ENCODE peak calls at places on chromosomes 13 and 19, in five cellular contexts. One of them, this sample, is unnamed.

GRCh38 chr13:100735494-100735893 is 60.9 kb upstream of the TMTC4 start:
- DNase-seq in dermis microvascular lymphatic vessel endothelial cell: no peak
- DNase-seq in left ventricle myocardium inferior: no peak
- DNase-seq in NCI-H1417 treated with DMSO at 0.1 percent for 48 hours: no peak
- DNase-seq in T-helper 1 cell: no peak
- DNase-seq in this sample: no peak

GRCh38 chr13:38753878-38754277 is 67.0 kb downstream of the FREM2 start:
- DNase-seq in dermis microvascular lymphatic vessel endothelial cell: no peak
- DNase-seq in left ventricle myocardium inferior: no peak
- DNase-seq in NCI-H1417 treated with DMSO at 0.1 percent for 48 hours: no peak
- DNase-seq in T-helper 1 cell: no peak
- DNase-seq in this sample: no peak

GRCh38 chr19:3335431-3336350 is 30.7 kb upstream of the NFIC start:
- DNase-seq in dermis microvascular lymphatic vessel endothelial cell: no peak
- DNase-seq in left ventricle myocardium inferior: peak
- DNase-seq in NCI-H1417 treated with DMSO at 0.1 percent for 48 hours: no peak
- DNase-seq in T-helper 1 cell: no peak
- DNase-seq in this sample: no peak

GRCh38 chr13:51083706-51084105 is 27.4 kb downstream of the C13orf42 start:
- DNase-seq in dermis microvascular lymphatic vessel endothelial cell: no peak
- DNase-seq in left ventricle myocardium inferior: no peak
- DNase-seq in NCI-H1417 treated with DMSO at 0.1 percent for 48 hours: no peak
- DNase-seq in T-helper 1 cell: no peak
- DNase-seq in this sample: no peak

GRCh38 chr13:59743195-59743594 is 420.5 kb downstream of the DIAPH3 start:
- DNase-seq in dermis microvascular lymphatic vessel endothelial cell: no peak
- DNase-seq in left ventricle myocardium inferior: no peak
- DNase-seq in NCI-H1417 treated with DMSO at 0.1 percent for 48 hours: no peak
- DNase-seq in T-helper 1 cell: no peak
- DNase-seq in this sample: no peak

GRCh38 chr13:110714798-110715394 is 1.4 kb downstream of the ING1 start:
- DNase-seq in dermis microvascular lymphatic vessel endothelial cell: no peak
- DNase-seq in left ventricle myocardium inferior: peak
- DNase-seq in NCI-H1417 treated with DMSO at 0.1 percent for 48 hours: no peak
- DNase-seq in T-helper 1 cell: peak
- DNase-seq in this sample: no peak

GRCh38 chr19:57903298-57904174 is 12.9 kb downstream of the ZNF417 start:
- DNase-seq in dermis microvascular lymphatic vessel endothelial cell: peak
- DNase-seq in left ventricle myocardium inferior: no peak
- DNase-seq in NCI-H1417 treated with DMSO at 0.1 percent for 48 hours: no peak
- DNase-seq in T-helper 1 cell: no peak
- DNase-seq in this sample: no peak

GRCh38 chr13:72424059-72424458 is 303.4 kb downstream of the MZT1 start:
- DNase-seq in dermis microvascular lymphatic vessel endothelial cell: no peak
- DNase-seq in left ventricle myocardium inferior: no peak
- DNase-seq in NCI-H1417 treated with DMSO at 0.1 percent for 48 hours: no peak
- DNase-seq in T-helper 1 cell: no peak
- DNase-seq in this sample: no peak

GRCh38 chr13:48151766-48152165 is 56.9 kb upstream of the MED4 start:
- DNase-seq in dermis microvascular lymphatic vessel endothelial cell: no peak
- DNase-seq in left ventricle myocardium inferior: no peak
- DNase-seq in NCI-H1417 treated with DMSO at 0.1 percent for 48 hours: no peak
- DNase-seq in T-helper 1 cell: no peak
- DNase-seq in this sample: no peak

GRCh38 chr13:83377486-83377885 is 504.8 kb downstream of the SLITRK1 start:
- DNase-seq in dermis microvascular lymphatic vessel endothelial cell: no peak
- DNase-seq in left ventricle myocardium inferior: no peak
- DNase-seq in NCI-H1417 treated with DMSO at 0.1 percent for 48 hours: no peak
- DNase-seq in T-helper 1 cell: no peak
- DNase-seq in this sample: no peak

GRCh38 chr13:27920677-27921420 is 1.0 kb downstream of the PDX1 start:
- DNase-seq in dermis microvascular lymphatic vessel endothelial cell: no peak
- DNase-seq in left ventricle myocardium inferior: no peak
- DNase-seq in NCI-H1417 treated with DMSO at 0.1 percent for 48 hours: no peak
- DNase-seq in T-helper 1 cell: no peak
- DNase-seq in this sample: no peak

GRCh38 chr13:99967884-99968520 is 3.6 kb downstream of the ZIC5 start:
- DNase-seq in dermis microvascular lymphatic vessel endothelial cell: no peak
- DNase-seq in left ventricle myocardium inferior: no peak
- DNase-seq in NCI-H1417 treated with DMSO at 0.1 percent for 48 hours: no peak
- DNase-seq in T-helper 1 cell: no peak
- DNase-seq in this sample: no peak

GRCh38 chr13:95243207-95243606 is 58.0 kb downstream of the ABCC4 start:
- DNase-seq in dermis microvascular lymphatic vessel endothelial cell: no peak
- DNase-seq in left ventricle myocardium inferior: no peak
- DNase-seq in NCI-H1417 treated with DMSO at 0.1 percent for 48 hours: no peak
- DNase-seq in T-helper 1 cell: no peak
- DNase-seq in this sample: no peak

GRCh38 chr19:39996218-39996810 is 546 bp upstream of the ZNF546 start:
- DNase-seq in dermis microvascular lymphatic vessel endothelial cell: peak
- DNase-seq in left ventricle myocardium inferior: no peak
- DNase-seq in NCI-H1417 treated with DMSO at 0.1 percent for 48 hours: no peak
- DNase-seq in T-helper 1 cell: no peak
- DNase-seq in this sample: peak

GRCh38 chr13:25934127-25934526 is 117.7 kb downstream of the SHISA2 start:
- DNase-seq in dermis microvascular lymphatic vessel endothelial cell: no peak
- DNase-seq in left ventricle myocardium inferior: no peak
- DNase-seq in NCI-H1417 treated with DMSO at 0.1 percent for 48 hours: no peak
- DNase-seq in T-helper 1 cell: no peak
- DNase-seq in this sample: no peak

GRCh38 chr13:112657850-112658445 is 31.9 kb upstream of the ATP11A start:
- DNase-seq in dermis microvascular lymphatic vessel endothelial cell: no peak
- DNase-seq in left ventricle myocardium inferior: no peak
- DNase-seq in NCI-H1417 treated with DMSO at 0.1 percent for 48 hours: no peak
- DNase-seq in T-helper 1 cell: no peak
- DNase-seq in this sample: no peak

GRCh38 chr13:94239135-94239534 is 240.3 kb downstream of the DCT start:
- DNase-seq in dermis microvascular lymphatic vessel endothelial cell: peak
- DNase-seq in left ventricle myocardium inferior: no peak
- DNase-seq in NCI-H1417 treated with DMSO at 0.1 percent for 48 hours: no peak
- DNase-seq in T-helper 1 cell: no peak
- DNase-seq in this sample: no peak

This sample was measured in NCI-H187 treated with DMSO at 0.1 percent for 48 hours.